ENCODE peak calls at places on chromosomes 12 and 14, in ten cellular contexts. M is K562, X is breast epithelium, T is sigmoid colon, N is H1, Y is endothelial cell of umbilical vein, V is transverse colon, R is suprapubic skin, W is HepG2, U is HCT116. I is an unnamed sample.

GRCh38 chr12:123990512-123990911 is 17.5 kb downstream of the ZNF664 start:
- DNase-seq in M (no peak), X (no peak), T (no peak), N (no peak), Y (peak; percentile 12), V (no peak), R (no peak), W (no peak), U (no peak), I (no peak)

GRCh38 chr12:71551529-71551928 is 111.9 kb downstream of the LGR5 start:
- DNase-seq in M (peak; percentile 13), X (no peak), T (no peak), N (no peak), Y (peak; percentile 6), V (no peak), R (no peak), W (no peak), U (peak; percentile 7), I (no peak)

GRCh38 chr14:99407416-99407815 is 73.2 kb downstream of the SETD3 start:
- DNase-seq in M (no peak), X (no peak), T (peak; percentile 42), N (no peak), Y (no peak), V (no peak), R (no peak), W (no peak), U (no peak), I (no peak)

GRCh38 chr12:6277982-6278438 is 32.5 kb upstream of the PLEKHG6 start:
- DNase-seq in M (no peak), X (peak; percentile 84), T (no peak), N (no peak), Y (no peak), V (peak; percentile 68), R (peak; percentile 82), W (no peak), U (no peak), I (peak; percentile 46)

GRCh38 chr14:76884394-76884793 is 58.2 kb downstream of the LRRC74A start:
- DNase-seq in M (no peak), X (no peak), T (no peak), N (no peak), Y (no peak), V (no peak), R (no peak), W (no peak), U (no peak), I (no peak)

GRCh38 chr14:98366429-98366828 is 905.6 kb downstream of the BCL11B start:
- DNase-seq in M (no peak), X (no peak), T (no peak), N (no peak), Y (no peak), V (no peak), R (no peak), W (no peak), U (no peak), I (no peak)

GRCh38 chr12:108297424-108297823 is 41.7 kb downstream of the CMKLR1 start:
- DNase-seq in M (no peak), X (no peak), T (peak; percentile 5), N (no peak), Y (no peak), V (no peak), R (no peak), W (no peak), U (no peak), I (no peak)

GRCh38 chr12:90510948-90511347 is 444.0 kb downstream of the CCER1 start:
- DNase-seq in M (no peak), X (no peak), T (no peak), N (no peak), Y (no peak), V (no peak), R (no peak), W (no peak), U (no peak), I (no peak)

GRCh38 chr12:124833693-124834122 is 30.0 kb downstream of the SCARB1 start:
- DNase-seq in M (no peak), X (no peak), T (no peak), N (peak; percentile 70), Y (no peak), V (no peak), R (no peak), W (no peak), U (peak; percentile 78), I (no peak)

GRCh38 chr12:32062841-32063240 is 43.8 kb upstream of the BICD1 start:
- DNase-seq in M (no peak), X (no peak), T (no peak), N (no peak), Y (no peak), V (no peak), R (no peak), W (no peak), U (no peak), I (no peak)

GRCh38 chr12:109715310-109716091 is 1.9 kb downstream of the FAM222A start:
- DNase-seq in M (peak; percentile 49), X (no peak), T (no peak), N (no peak), Y (no peak), V (peak; percentile 51), R (peak; percentile 71), W (no peak), U (no peak), I (no peak)

GRCh38 chr12:34016361-34016760 is 5.9 kb upstream of the ALG10 start:
- DNase-seq in M (no peak), X (no peak), T (no peak), N (no peak), Y (no peak), V (no peak), R (no peak), W (no peak), U (no peak), I (no peak)

GRCh38 chr14:73180385-73180805 is 44.1 kb downstream of the PSEN1 start:
- DNase-seq in M (no peak), X (no peak), T (no peak), N (no peak), Y (no peak), V (no peak), R (no peak), W (peak; percentile 27), U (no peak), I (no peak)

GRCh38 chr14:59398841-59399240 is 66.3 kb downstream of the GPR135 start:
- DNase-seq in M (peak; percentile 57), X (no peak), T (no peak), N (no peak), Y (no peak), V (no peak), R (no peak), W (no peak), U (no peak), I (no peak)

GRCh38 chr14:79091381-79091963 is 921.3 kb downstream of the NRXN3 start:
- DNase-seq in M (no peak), X (no peak), T (no peak), N (no peak), Y (no peak), V (no peak), R (no peak), W (no peak), U (no peak), I (no peak)

GRCh38 chr14:79093542-79093941 is 923.4 kb downstream of the NRXN3 start:
- DNase-seq in M (no peak), X (no peak), T (no peak), N (no peak), Y (no peak), V (no peak), R (no peak), W (no peak), U (no peak), I (no peak)

GRCh38 chr14:79084861-79085260 is 914.7 kb downstream of the NRXN3 start:
- DNase-seq in M (no peak), X (no peak), T (no peak), N (no peak), Y (no peak), V (no peak), R (no peak), W (no peak), U (no peak), I (no peak)

GRCh38 chr14:79090781-79091180 is 920.6 kb downstream of the NRXN3 start:
- DNase-seq in M (no peak), X (no peak), T (no peak), N (no peak), Y (no peak), V (no peak), R (no peak), W (no peak), U (no peak), I (no peak)
- TF ChIP-seq POLR2AphosphoS5 in M (no peak), X (no peak), T (no peak), N (no peak), Y (no peak), V (no peak), R (no peak), W (no peak), U (no peak), I (no peak)

DNA sequence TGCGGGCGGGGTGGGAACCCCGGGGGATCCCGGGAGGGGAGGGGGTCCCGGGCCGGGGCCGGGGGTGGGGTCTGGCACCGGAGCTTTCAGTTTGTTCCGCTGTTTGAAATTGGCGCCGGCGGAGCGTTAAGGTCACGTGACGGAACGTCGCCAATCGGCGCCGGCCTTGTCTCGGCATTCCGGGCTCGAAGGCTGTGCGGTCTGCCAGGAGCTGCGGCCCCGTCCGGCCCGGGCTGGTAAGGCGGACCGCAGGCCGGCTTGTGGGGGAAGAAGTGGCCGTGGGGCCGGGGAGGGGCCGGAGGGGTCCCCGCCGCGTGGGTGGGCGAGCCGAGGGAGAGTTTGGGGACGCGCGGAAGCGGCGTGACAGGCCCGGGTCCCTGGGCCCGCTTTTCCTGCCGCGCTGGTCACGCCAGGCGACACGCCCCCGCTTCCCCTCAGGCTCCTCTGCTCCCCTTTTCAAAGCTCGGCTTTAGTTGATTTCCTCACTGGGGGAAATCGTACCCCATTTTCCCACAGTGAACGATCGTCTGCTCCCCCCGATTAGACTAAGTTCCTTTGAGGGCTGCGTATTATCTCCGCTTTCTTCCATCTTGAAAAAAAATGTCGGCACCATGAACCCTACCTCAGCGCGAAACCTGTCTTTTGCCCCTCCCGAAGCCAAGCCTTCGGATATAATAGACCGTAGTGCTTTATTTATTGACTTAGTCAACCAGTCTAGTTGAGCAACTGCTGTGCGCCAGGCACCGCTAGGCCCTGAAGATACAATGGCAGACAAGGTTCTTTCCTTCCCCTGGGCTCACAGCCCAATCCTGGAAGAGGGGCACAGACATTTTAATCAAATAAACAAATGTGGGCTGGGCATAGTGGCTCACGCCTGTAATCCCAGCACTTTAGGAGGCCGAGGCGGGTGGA is at the start of the genes FOXM1 and RHNO1:
- DNase-seq in M (peak; percentile 88), X (peak; percentile 90), T (peak; percentile 95), N (peak; percentile 74), Y (peak; percentile 90), V (peak; percentile 93), R (peak; percentile 93), W (peak; percentile 78), U (peak; percentile 60), I (peak; percentile 94)
- TF ChIP-seq POLR2A in M (peak; percentile 79), X (peak; percentile 70), T (peak; percentile 19), N (peak; percentile 81), Y (peak; percentile 81), V (peak; percentile 71), R (peak; percentile 44), W (peak; percentile 81), U (peak; percentile 51), I (peak; percentile 68)

GRCh38 chr12:55972906-55973597 is 826 bp upstream of the RAB5B start:
- DNase-seq in M (no peak), X (no peak), T (no peak), N (no peak), Y (no peak), V (peak; percentile 18), R (no peak), W (no peak), U (no peak), I (no peak)
- TF ChIP-seq POLR2AphosphoS5 in M (peak; percentile 31), X (no peak), T (peak; percentile 79), N (no peak), Y (no peak), V (peak; percentile 90), R (peak; percentile 73), W (peak; percentile 60), U (no peak), I (no peak)

GRCh38 chr14:65749287-65749686 is 336.8 kb downstream of the FUT8 start:
- DNase-seq in M (no peak), X (no peak), T (no peak), N (no peak), Y (no peak), V (no peak), R (no peak), W (no peak), U (no peak), I (no peak)
- TF ChIP-seq POLR2A in M (no peak), X (no peak), T (no peak), N (no peak), Y (no peak), V (no peak), R (no peak), W (no peak), U (no peak), I (no peak)

I was measured in GM12891.